ENCODE peak calls at places on chromosomes 12 and 14, in nine cellular contexts. P is upper lobe of left lung; Q is colonic mucosa; L is fibroblast of lung; W is K562; Z is CD8-positive, alpha-beta T cell; N is thoracic aorta; O is CD4-positive, alpha-beta memory T cell; F is DND-41. T is an unnamed sample.

GRCh38 chr12:93144109-93144508 is 215.0 kb upstream of the EEA1 start:
- DNase-seq in W (no peak), F (no peak), Z (no peak), O (no peak), P (no peak), N (no peak), L (no peak), Q (no peak), T (no peak)

GRCh38 chr14:68790656-68791077 is 2.2 kb downstream of the ZFP36L1 start:
- DNase-seq in W (no peak), Q (peak; percentile 43), Z (peak; percentile 81), N (no peak), O (peak; percentile 51), P (no peak), F (no peak), L (no peak), T (peak; percentile 36)

GRCh38 chr12:9081667-9082243 is 34.0 kb downstream of the A2M start:
- DNase-seq in Q (no peak), N (no peak), P (no peak), O (no peak), W (no peak), L (no peak), F (no peak), Z (no peak), T (no peak)

GRCh38 chr14:105019861-105020814 is 745 bp downstream of the CDCA4 start:
- DNase-seq in L (peak; percentile 42), Z (peak; percentile 71), F (peak; percentile 57), Q (peak; percentile 37), O (peak; percentile 61), W (peak; percentile 48), P (peak; percentile 55), N (no peak), T (peak; percentile 26)

GRCh38 chr12:30378307-30378706 is 317.4 kb downstream of the IPO8 start:
- DNase-seq in Q (no peak), W (no peak), F (no peak), P (no peak), Z (no peak), N (no peak), O (no peak), L (no peak), T (no peak)

GRCh38 chr12:56387152-56387551 is 24.5 kb upstream of the APOF start:
- DNase-seq in N (no peak), F (no peak), W (peak; percentile 38), O (no peak), P (no peak), Z (no peak), L (peak; percentile 32), Q (no peak), T (no peak)

GRCh38 chr14:88036422-88036821 is 31.5 kb downstream of the GPR65 start:
- DNase-seq in Q (no peak), Z (no peak), P (no peak), W (no peak), N (no peak), L (no peak), F (no peak), O (no peak), T (no peak)

GRCh38 chr14:99579077-99579836 is 24.8 kb downstream of the CCDC85C start:
- DNase-seq in F (no peak), W (no peak), L (no peak), Q (peak; percentile 86), N (no peak), Z (no peak), P (peak; percentile 90), O (no peak), T (peak; percentile 84)

GRCh38 chr12:49054096-49054495 is 6.5 kb downstream of the KMT2D start:
- DNase-seq in F (no peak), Q (no peak), W (no peak), L (no peak), N (no peak), O (no peak), P (no peak), Z (no peak), T (no peak)

GRCh38 chr14:84533181-84533580 is 996.8 kb upstream of the FLRT2 start:
- DNase-seq in N (no peak), Q (no peak), Z (no peak), O (no peak), L (no peak), P (no peak), W (no peak), F (no peak), T (no peak)

GRCh38 chr14:84523746-84524145 is 1006.2 kb upstream of the FLRT2 start:
- DNase-seq in Z (no peak), W (no peak), Q (no peak), O (no peak), P (no peak), F (no peak), L (no peak), N (no peak), T (no peak)

DNA sequence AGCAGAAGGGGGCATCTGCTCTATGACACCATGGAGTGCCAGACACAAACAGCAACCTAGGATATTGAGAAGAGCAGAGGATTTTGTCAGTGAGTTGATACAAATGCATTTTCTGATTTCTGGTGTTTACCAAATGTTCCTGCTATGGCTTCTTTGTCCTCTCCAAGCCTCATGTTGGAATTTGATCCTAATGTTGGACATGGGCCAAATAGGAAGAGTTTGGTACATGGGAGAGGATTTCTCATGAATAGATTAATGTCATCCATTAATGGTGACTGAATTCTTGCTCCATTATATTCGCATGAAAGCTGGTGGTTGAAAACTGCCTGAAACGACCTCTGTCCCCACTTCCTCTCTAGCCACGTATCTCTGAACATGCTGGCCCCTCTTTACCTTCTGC is 1002.2 kb upstream of the FLRT2 start:
- DNase-seq in O (no peak), F (no peak), L (no peak), Z (no peak), N (no peak), P (no peak), W (no peak), Q (no peak), T (no peak)
- H3K9me3 ChIP-seq in O (no peaks in the 10 kb centered on the region), F (no peaks in the 10 kb centered on the region), L (no peaks in the 10 kb centered on the region), Z (no peaks in the 10 kb centered on the region), N (no peaks in the 10 kb centered on the region), P (no peaks in the 10 kb centered on the region), W (no peaks in the 10 kb centered on the region), Q (no peaks in the 10 kb centered on the region), T (no peaks in the 10 kb centered on the region)

DNA sequence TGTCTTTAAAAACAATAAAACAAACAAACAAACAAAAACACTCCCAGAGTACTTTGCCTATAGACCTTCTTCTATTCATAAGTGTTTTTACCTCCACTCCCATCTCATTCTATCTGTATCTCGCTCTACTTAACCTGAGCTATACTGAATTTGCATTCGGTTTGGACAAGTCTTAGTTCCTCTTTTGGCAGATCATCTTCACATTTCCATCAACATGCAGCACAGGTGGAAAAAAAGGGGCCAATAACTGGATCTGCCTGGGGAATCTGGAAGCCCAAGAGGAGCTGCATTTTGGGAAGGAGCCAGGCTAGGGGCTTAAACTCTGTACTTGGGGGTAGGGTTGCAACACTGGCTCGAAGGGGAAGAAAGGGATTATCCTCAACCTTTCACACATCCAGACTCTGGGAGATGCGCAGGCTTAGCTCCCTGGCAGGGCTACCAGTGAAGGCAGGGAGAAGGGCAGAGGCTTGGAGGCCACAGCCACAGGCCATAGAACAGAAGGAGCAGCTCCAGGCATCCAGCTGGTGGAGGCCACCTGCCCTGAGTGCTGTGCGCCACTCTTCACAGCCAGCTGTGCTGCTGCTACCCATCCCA is 4.1 kb downstream of the NINJ2 start:
- DNase-seq in N (no peak), Q (no peak), L (no peak), Z (no peak), F (no peak), W (no peak), O (no peak), P (no peak), T (no peak)
- H3K4me3 ChIP-seq in N (no peak overlapping the region), Q (no peak overlapping the region), L (no peak overlapping the region), Z (no peak overlapping the region), F (no peak overlapping the region), W (no peak overlapping the region), O (no peak overlapping the region), P (no peak overlapping the region), T (no peak overlapping the region)

GRCh38 chr12:12987421-12987820 is 12.6 kb downstream of the HEBP1 start:
- DNase-seq in F (no peak), Z (no peak), Q (no peak), P (no peak), W (no peak), N (no peak), O (no peak), L (no peak), T (no peak)
- H3K36me3 ChIP-seq in F (no peaks in the 10 kb centered on the region), Z (no peaks in the 10 kb centered on the region), Q (no peaks in the 10 kb centered on the region), P (peaks cover 9% of the 10 kb centered on the region), W (peaks cover 16% of the 10 kb centered on the region), N (peaks cover 24% of the 10 kb centered on the region), O (peaks cover 5% of the 10 kb centered on the region), L (peaks cover 11% of the 10 kb centered on the region), T (peaks cover 3% of the 10 kb centered on the region)

GRCh38 chr12:132942611-132943010 is 13.5 kb downstream of the ZNF605 start:
- DNase-seq in L (no peak), N (no peak), F (no peak), P (no peak), Z (no peak), O (no peak), Q (no peak), W (no peak), T (no peak)
- H3K9me3 ChIP-seq in L (peaks cover 9% of the 10 kb centered on the region), N (peaks cover 76% of the 10 kb centered on the region), F (peaks cover 61% of the 10 kb centered on the region), P (peaks cover 81% of the 10 kb centered on the region), Z (peaks cover 17% of the 10 kb centered on the region), O (no peaks in the 10 kb centered on the region), Q (no peaks in the 10 kb centered on the region), W (peaks cover 5% of the 10 kb centered on the region), T (peaks cover 8% of the 10 kb centered on the region)

GRCh38 chr14:101776315-101776714 is 14.8 kb downstream of the PPP2R5C start:
- DNase-seq in N (no peak), Q (no peak), P (no peak), L (no peak), O (no peak), W (no peak), F (peak; percentile 25), Z (no peak), T (no peak)
- H3K4me3 ChIP-seq in N (no peak overlapping the region), Q (no peak overlapping the region), P (no peak overlapping the region), L (no peak overlapping the region), O (no peak overlapping the region), W (no peak overlapping the region), F (no peak overlapping the region), Z (no peak overlapping the region), T (no peak overlapping the region)

T was measured in small intestine.